ENCODE peak calls at places on chromosomes 16 and 17, in seven cellular contexts. D, W, N, P, K, O and X are unnamed samples.

GRCh38 chr16:78659668-78660217 is 560.3 kb downstream of the WWOX start:
- DNase-seq in N (no peak), P (no peak), O (no peak), K (no peak), W (peak), D (no peak), X (no peak)

GRCh38 chr16:85309656-85310587 is 197.7 kb upstream of the CIBAR2 start:
- DNase-seq in K (peak), N (no peak), D (no peak), P (no peak), W (no peak), O (no peak), X (no peak)

GRCh38 chr16:30137897-30138296 is 14.9 kb upstream of the MAPK3 start:
- DNase-seq in W (no peak), P (no peak), D (no peak), O (no peak), K (no peak), N (no peak), X (no peak)

GRCh38 chr16:66845791-66846221 is 1.6 kb downstream of the CA7 start:
- DNase-seq in K (no peak), N (no peak), P (no peak), D (no peak), O (no peak), W (peak), X (no peak)

GRCh38 chr16:11056989-11057645 is 112.8 kb downstream of the CLEC16A start:
- DNase-seq in D (no peak), O (no peak), P (no peak), W (no peak), N (no peak), K (no peak), X (no peak)

GRCh38 chr17:73552300-73553088 is 91.8 kb downstream of the SDK2 start:
- DNase-seq in D (no peak), O (no peak), K (no peak), W (peak), P (no peak), N (no peak), X (no peak)

GRCh38 chr17:57461082-57461481 is 204.8 kb downstream of the MSI2 start:
- DNase-seq in W (no peak), P (peak), K (peak), N (no peak), O (no peak), D (no peak), X (no peak)

GRCh38 chr17:68277807-68278206 is 13.1 kb downstream of the SLC16A6 start:
- DNase-seq in P (no peak), K (no peak), W (no peak), D (no peak), O (no peak), N (no peak), X (no peak)

GRCh38 chr17:66943484-66943883 is 21.0 kb upstream of the CACNG4 start:
- DNase-seq in W (no peak), O (no peak), D (no peak), P (no peak), K (no peak), N (no peak), X (no peak)

GRCh38 chr17:8442310-8442709 is 6.6 kb downstream of the NDEL1 start:
- DNase-seq in W (no peak), K (no peak), O (no peak), D (no peak), P (no peak), N (no peak), X (no peak)

GRCh38 chr16:28053461-28053860 is 10.1 kb downstream of the GSG1L start:
- DNase-seq in P (no peak), D (no peak), O (no peak), W (no peak), K (no peak), N (no peak), X (no peak)

GRCh38 chr17:68734202-68734825 is 133.1 kb upstream of the FAM20A start:
- DNase-seq in P (no peak), D (no peak), O (no peak), K (no peak), N (no peak), W (no peak), X (no peak)

GRCh38 chr16:67936124-67936875 is at the start of gene PSMB10:
- DNase-seq in P (no peak), O (peak), N (peak), D (peak), W (no peak), K (peak), X (peak)

GRCh38 chr16:58085171-58085570 is 44.0 kb downstream of the CFAP20 start:
- DNase-seq in D (no peak), W (no peak), K (no peak), P (no peak), O (no peak), N (no peak), X (no peak)